ENCODE peak calls at places on chromosomes 12 and 14, in ten cellular contexts. U is T-helper 2 cell; Y is NCI-H1417; L is astrocyte of the cerebellum; N is NCI-H1694 treated with DMSO at 0.1 percent for 48 hours; P is lower leg skin; Z is activated naive CD8-positive, alpha-beta T cell treated with anti-CD3 and anti-CD28 coated beads, Interleukin-2, amount 50 U/mL, for 16 hours; M is H9; R is NCI-H1436; J is midbrain. D is an unnamed sample.

GRCh38 chr12:71945883-71946282 is 7.2 kb downstream of the TPH2 start:
- DNase-seq in U (no peak), Y (no peak), L (no peak), N (no peak), P (no peak), Z (no peak), M (no peak), R (no peak), J (no peak), D (no peak)

GRCh38 chr12:48937170-48937569 is 11.9 kb upstream of the FKBP11 start:
- DNase-seq in U (no peak), Y (no peak), L (no peak), N (no peak), P (no peak), Z (no peak), M (peak; percentile 53), R (no peak), J (no peak), D (no peak)

GRCh38 chr14:75877292-75877691 is 104.5 kb downstream of the TGFB3 start:
- DNase-seq in U (no peak), Y (no peak), L (peak; percentile 92), N (no peak), P (no peak), Z (no peak), M (no peak), R (no peak), J (no peak), D (peak; percentile 22)

GRCh38 chr12:112979281-112979680 is 962 bp downstream of the OAS2 start:
- DNase-seq in U (no peak), Y (no peak), L (no peak), N (no peak), P (no peak), Z (no peak), M (no peak), R (no peak), J (no peak), D (no peak)

GRCh38 chr14:92439551-92440344 is 73.8 kb upstream of the RIN3 start:
- DNase-seq in U (no peak), Y (no peak), L (no peak), N (no peak), P (no peak), Z (no peak), M (no peak), R (no peak), J (no peak), D (no peak)

GRCh38 chr14:104865069-104865630 is at the start of gene CEP170B:
- DNase-seq in U (peak; percentile 26), Y (peak; percentile 73), L (no peak), N (no peak), P (no peak), Z (no peak), M (peak; percentile 62), R (no peak), J (peak; percentile 7), D (peak; percentile 32)

GRCh38 chr14:102323102-102323501 is 3.6 kb downstream of the ZNF839 start:
- DNase-seq in U (no peak), Y (no peak), L (peak; percentile 63), N (peak; percentile 56), P (peak; percentile 93), Z (no peak), M (peak; percentile 62), R (no peak), J (peak; percentile 81), D (peak; percentile 65)

GRCh38 chr12:83573676-83574075 is 887.0 kb downstream of the TMTC2 start:
- DNase-seq in U (no peak), Y (no peak), L (peak; percentile 22), N (no peak), P (peak; percentile 80), Z (no peak), M (no peak), R (no peak), J (no peak), D (peak; percentile 31)

GRCh38 chr12:110279976-110280783 is 867 bp upstream of the ATP2A2 start:
- DNase-seq in U (no peak), Y (peak; percentile 96), L (no peak), N (peak; percentile 47), P (peak; percentile 86), Z (peak; percentile 47), M (peak; percentile 65), R (peak; percentile 40), J (peak; percentile 58), D (peak; percentile 49)

GRCh38 chr14:105581551-105582341 is 55.4 kb downstream of the TMEM121 start:
- DNase-seq in U (no peak), Y (no peak), L (no peak), N (no peak), P (no peak), Z (no peak), M (no peak), R (no peak), J (no peak), D (no peak)

GRCh38 chr14:102998393-102998792 is 59.0 kb downstream of the CDC42BPB start:
- DNase-seq in U (no peak), Y (no peak), L (no peak), N (no peak), P (no peak), Z (no peak), M (no peak), R (no peak), J (no peak), D (no peak)

GRCh38 chr12:118061011-118061875 is at the start of gene WSB2:
- DNase-seq in U (peak; percentile 32), Y (peak; percentile 84), L (no peak), N (no peak), P (peak; percentile 95), Z (peak; percentile 7), M (peak; percentile 59), R (peak; percentile 39), J (peak; percentile 85), D (peak; percentile 79)

GRCh38 chr12:109586385-109587296 is 13.0 kb downstream of the MVK start:
- DNase-seq in U (no peak), Y (no peak), L (no peak), N (no peak), P (no peak), Z (no peak), M (no peak), R (no peak), J (no peak), D (no peak)

GRCh38 chr14:35333797-35334743 is 41.9 kb downstream of the PSMA6 start:
- DNase-seq in U (peak; percentile 73), Y (no peak), L (no peak), N (no peak), P (no peak), Z (no peak), M (no peak), R (no peak), J (no peak), D (no peak)

GRCh38 chr14:61458766-61459165 is 137.4 kb downstream of the PRKCH start:
- DNase-seq in U (no peak), Y (no peak), L (no peak), N (no peak), P (no peak), Z (no peak), M (no peak), R (no peak), J (no peak), D (no peak)

GRCh38 chr12:88416786-88417185 is 163.5 kb downstream of the KITLG start:
- DNase-seq in U (no peak), Y (no peak), L (no peak), N (no peak), P (no peak), Z (no peak), M (no peak), R (no peak), J (no peak), D (no peak)

GRCh38 chr12:87812711-87813110 is 216.5 kb downstream of the C12orf50 start:
- DNase-seq in U (no peak), Y (peak; percentile 32), L (no peak), N (no peak), P (no peak), Z (no peak), M (no peak), R (no peak), J (no peak), D (no peak)

GRCh38 chr14:25049127-25049558 is 804 bp downstream of the STXBP6 start:
- DNase-seq in U (no peak), Y (no peak), L (no peak), N (no peak), P (peak; percentile 88), Z (no peak), M (no peak), R (no peak), J (peak; percentile 36), D (no peak)

GRCh38 chr12:5220835-5221234 is 177.2 kb downstream of the KCNA5 start:
- DNase-seq in U (no peak), Y (no peak), L (no peak), N (no peak), P (no peak), Z (no peak), M (no peak), R (no peak), J (no peak), D (no peak)

GRCh38 chr12:6084969-6085450 is 39.5 kb downstream of the VWF start:
- DNase-seq in U (no peak), Y (no peak), L (no peak), N (no peak), P (peak; percentile 72), Z (no peak), M (no peak), R (no peak), J (no peak), D (no peak)

GRCh38 chr14:95163132-95163531 is 5.8 kb upstream of the DICER1 start:
- DNase-seq in U (no peak), Y (no peak), L (no peak), N (no peak), P (no peak), Z (no peak), M (no peak), R (no peak), J (no peak), D (no peak)

GRCh38 chr12:124543052-124543590 is 24.3 kb downstream of the NCOR2 start:
- DNase-seq in U (no peak), Y (peak; percentile 91), L (no peak), N (no peak), P (no peak), Z (no peak), M (no peak), R (no peak), J (no peak), D (no peak)

GRCh38 chr12:124508323-124509096 is 58.9 kb downstream of the NCOR2 start:
- DNase-seq in U (no peak), Y (no peak), L (no peak), N (no peak), P (no peak), Z (no peak), M (no peak), R (no peak), J (no peak), D (no peak)

GRCh38 chr12:105935981-105936380 is 202.8 kb downstream of the NUAK1 start:
- DNase-seq in U (no peak), Y (no peak), L (no peak), N (no peak), P (no peak), Z (no peak), M (no peak), R (no peak), J (no peak), D (no peak)

GRCh38 chr12:107929436-107929835 is 154.9 kb downstream of the ASCL4 start:
- DNase-seq in U (no peak), Y (peak; percentile 33), L (peak; percentile 5), N (peak; percentile 12), P (no peak), Z (no peak), M (peak; percentile 68), R (no peak), J (peak; percentile 4), D (no peak)

GRCh38 chr14:24315807-24316596 is 4.7 kb downstream of the LTB4R start:
- DNase-seq in U (no peak), Y (no peak), L (no peak), N (no peak), P (peak; percentile 91), Z (no peak), M (peak; percentile 81), R (no peak), J (no peak), D (peak; percentile 51)

GRCh38 chr12:11830298-11830937 is 180.9 kb downstream of the ETV6 start:
- DNase-seq in U (no peak), Y (no peak), L (no peak), N (no peak), P (no peak), Z (no peak), M (no peak), R (no peak), J (no peak), D (no peak)

GRCh38 chr12:24719293-24719721 is 229.6 kb downstream of the BCAT1 start:
- DNase-seq in U (no peak), Y (no peak), L (no peak), N (no peak), P (no peak), Z (no peak), M (no peak), R (no peak), J (no peak), D (no peak)